ENCODE peak calls at places on chromosome 16, in six cellular contexts. One of them, this sample, is unnamed.

GRCh38 chr16:31267332-31268032 is 7.7 kb downstream of the ITGAM start:
- DNase-seq in NCI-H226: no peak
- DNase-seq in C1 segment of cervical spinal cord: no peak
- DNase-seq in AG04450: no peak
- DNase-seq in EL: peak
- DNase-seq in fibroblast of pulmonary artery: no peak
- DNase-seq in this sample: no peak

GRCh38 chr16:70162041-70162451 is 11.5 kb upstream of the CLEC18C start:
- DNase-seq in NCI-H226: no peak
- DNase-seq in EL: peak
- DNase-seq in AG04450: peak
- DNase-seq in C1 segment of cervical spinal cord: no peak
- DNase-seq in fibroblast of pulmonary artery: peak
- DNase-seq in this sample: peak

GRCh38 chr16:23692190-23692837 is 13.6 kb downstream of the PLK1 start:
- DNase-seq in C1 segment of cervical spinal cord: no peak
- DNase-seq in EL: no peak
- DNase-seq in fibroblast of pulmonary artery: no peak
- DNase-seq in AG04450: no peak
- DNase-seq in NCI-H226: no peak
- DNase-seq in this sample: no peak

GRCh38 chr16:10678655-10679054 is 16.1 kb downstream of the TEKT5 start:
- DNase-seq in EL: no peak
- DNase-seq in NCI-H226: no peak
- DNase-seq in fibroblast of pulmonary artery: no peak
- DNase-seq in AG04450: no peak
- DNase-seq in C1 segment of cervical spinal cord: no peak
- DNase-seq in this sample: no peak

GRCh38 chr16:80825365-80825758 is 21.0 kb upstream of the CDYL2 start:
- DNase-seq in fibroblast of pulmonary artery: no peak
- DNase-seq in EL: no peak
- DNase-seq in NCI-H226: no peak
- DNase-seq in AG04450: no peak
- DNase-seq in C1 segment of cervical spinal cord: no peak
- DNase-seq in this sample: no peak

GRCh38 chr16:76749780-76750375 is 441.1 kb upstream of the MON1B start:
- DNase-seq in EL: no peak
- DNase-seq in NCI-H226: no peak
- DNase-seq in AG04450: no peak
- DNase-seq in C1 segment of cervical spinal cord: no peak
- DNase-seq in fibroblast of pulmonary artery: no peak
- DNase-seq in this sample: no peak

GRCh38 chr16:13110124-13110796 is 208.9 kb downstream of the SHISA9 start:
- DNase-seq in AG04450: no peak
- DNase-seq in EL: no peak
- DNase-seq in fibroblast of pulmonary artery: no peak
- DNase-seq in NCI-H226: no peak
- DNase-seq in C1 segment of cervical spinal cord: no peak
- DNase-seq in this sample: peak

GRCh38 chr16:86791287-86792074 is 213.1 kb downstream of the FOXL1 start:
- DNase-seq in C1 segment of cervical spinal cord: no peak
- DNase-seq in fibroblast of pulmonary artery: no peak
- DNase-seq in NCI-H226: no peak
- DNase-seq in AG04450: no peak
- DNase-seq in EL: no peak
- DNase-seq in this sample: no peak

GRCh38 chr16:12417830-12418229 is 385.9 kb downstream of the CPPED1 start:
- DNase-seq in C1 segment of cervical spinal cord: no peak
- DNase-seq in AG04450: no peak
- DNase-seq in NCI-H226: no peak
- DNase-seq in fibroblast of pulmonary artery: peak
- DNase-seq in EL: no peak
- DNase-seq in this sample: no peak

GRCh38 chr16:11636172-11636721 is 32.0 kb upstream of the SNN start:
- DNase-seq in AG04450: no peak
- DNase-seq in NCI-H226: no peak
- DNase-seq in EL: no peak
- DNase-seq in C1 segment of cervical spinal cord: no peak
- DNase-seq in fibroblast of pulmonary artery: no peak
- DNase-seq in this sample: no peak

GRCh38 chr16:83692224-83692623 is 115.6 kb upstream of the HSBP1 start:
- DNase-seq in EL: no peak
- DNase-seq in AG04450: no peak
- DNase-seq in C1 segment of cervical spinal cord: no peak
- DNase-seq in fibroblast of pulmonary artery: no peak
- DNase-seq in NCI-H226: no peak
- DNase-seq in this sample: no peak

GRCh38 chr16:71441348-71441781 is 489 bp downstream of the TLE7 start:
- DNase-seq in EL: peak
- DNase-seq in fibroblast of pulmonary artery: no peak
- DNase-seq in C1 segment of cervical spinal cord: no peak
- DNase-seq in NCI-H226: no peak
- DNase-seq in AG04450: no peak
- DNase-seq in this sample: no peak

GRCh38 chr16:88806491-88807111 is 3.0 kb downstream of the CDT1 start:
- DNase-seq in C1 segment of cervical spinal cord: no peak
- DNase-seq in NCI-H226: no peak
- DNase-seq in fibroblast of pulmonary artery: no peak
- DNase-seq in AG04450: no peak
- DNase-seq in EL: no peak
- DNase-seq in this sample: no peak

GRCh38 chr16:57277586-57277985 is 6.9 kb downstream of the PLLP start:
- DNase-seq in C1 segment of cervical spinal cord: no peak
- DNase-seq in AG04450: no peak
- DNase-seq in NCI-H226: peak
- DNase-seq in EL: peak
- DNase-seq in fibroblast of pulmonary artery: peak
- DNase-seq in this sample: peak

GRCh38 chr16:30439720-30440348 is 5.8 kb downstream of the SEPHS2 start:
- DNase-seq in NCI-H226: no peak
- DNase-seq in EL: no peak
- DNase-seq in AG04450: no peak
- DNase-seq in C1 segment of cervical spinal cord: no peak
- DNase-seq in fibroblast of pulmonary artery: no peak
- DNase-seq in this sample: no peak

GRCh38 chr16:29784157-29784556 is 6.1 kb downstream of the ZG16 start:
- DNase-seq in C1 segment of cervical spinal cord: no peak
- DNase-seq in fibroblast of pulmonary artery: no peak
- DNase-seq in NCI-H226: no peak
- DNase-seq in EL: no peak
- DNase-seq in AG04450: no peak
- DNase-seq in this sample: no peak

GRCh38 chr16:9955677-9956076 is 226.6 kb downstream of the GRIN2A start:
- DNase-seq in AG04450: no peak
- DNase-seq in fibroblast of pulmonary artery: no peak
- DNase-seq in NCI-H226: no peak
- DNase-seq in C1 segment of cervical spinal cord: no peak
- DNase-seq in EL: no peak
- DNase-seq in this sample: no peak

GRCh38 chr16:88456356-88457292 is 3.5 kb downstream of the ZFPM1 start:
- DNase-seq in AG04450: no peak
- DNase-seq in C1 segment of cervical spinal cord: no peak
- DNase-seq in fibroblast of pulmonary artery: no peak
- DNase-seq in EL: no peak
- DNase-seq in NCI-H226: no peak
- DNase-seq in this sample: no peak

GRCh38 chr16:54430491-54431030 is 144.0 kb upstream of the IRX3 start:
- DNase-seq in EL: peak
- DNase-seq in NCI-H226: no peak
- DNase-seq in C1 segment of cervical spinal cord: no peak
- DNase-seq in AG04450: no peak
- DNase-seq in fibroblast of pulmonary artery: peak
- DNase-seq in this sample: peak

GRCh38 chr16:81864646-81865382 is 85.7 kb downstream of the PLCG2 start:
- DNase-seq in EL: no peak
- DNase-seq in NCI-H226: no peak
- DNase-seq in AG04450: no peak
- DNase-seq in fibroblast of pulmonary artery: no peak
- DNase-seq in C1 segment of cervical spinal cord: no peak
- DNase-seq in this sample: no peak

GRCh38 chr16:819336-819735 is 18.8 kb upstream of the GNG13 start:
- DNase-seq in AG04450: no peak
- DNase-seq in NCI-H226: no peak
- DNase-seq in fibroblast of pulmonary artery: no peak
- DNase-seq in EL: no peak
- DNase-seq in C1 segment of cervical spinal cord: no peak
- DNase-seq in this sample: no peak

GRCh38 chr16:76976101-76976500 is 214.9 kb upstream of the MON1B start:
- DNase-seq in EL: no peak
- DNase-seq in C1 segment of cervical spinal cord: no peak
- DNase-seq in fibroblast of pulmonary artery: no peak
- DNase-seq in NCI-H226: no peak
- DNase-seq in AG04450: no peak
- DNase-seq in this sample: no peak

GRCh38 chr16:51449441-51449840 is 298.4 kb upstream of the SALL1 start:
- DNase-seq in NCI-H226: no peak
- DNase-seq in AG04450: no peak
- DNase-seq in C1 segment of cervical spinal cord: no peak
- DNase-seq in fibroblast of pulmonary artery: no peak
- DNase-seq in EL: no peak
- DNase-seq in this sample: no peak

GRCh38 chr16:56401482-56401881 is 23.9 kb downstream of the AMFR start:
- DNase-seq in C1 segment of cervical spinal cord: no peak
- DNase-seq in fibroblast of pulmonary artery: no peak
- DNase-seq in NCI-H226: no peak
- DNase-seq in EL: no peak
- DNase-seq in AG04450: no peak
- DNase-seq in this sample: no peak

GRCh38 chr16:79589495-79590134 is 10.9 kb downstream of the MAF start:
- DNase-seq in NCI-H226: no peak
- DNase-seq in EL: no peak
- DNase-seq in AG04450: no peak
- DNase-seq in fibroblast of pulmonary artery: no peak
- DNase-seq in C1 segment of cervical spinal cord: no peak
- DNase-seq in this sample: no peak

GRCh38 chr16:80065565-80065964 is 465.0 kb upstream of the MAF start:
- DNase-seq in EL: no peak
- DNase-seq in NCI-H226: no peak
- DNase-seq in AG04450: no peak
- DNase-seq in fibroblast of pulmonary artery: no peak
- DNase-seq in C1 segment of cervical spinal cord: no peak
- DNase-seq in this sample: no peak

GRCh38 chr16:1194665-1195392 is 30.2 kb downstream of the TPSG1 start:
- DNase-seq in C1 segment of cervical spinal cord: no peak
- DNase-seq in EL: no peak
- DNase-seq in fibroblast of pulmonary artery: no peak
- DNase-seq in NCI-H226: no peak
- DNase-seq in AG04450: no peak
- DNase-seq in this sample: no peak

GRCh38 chr16:4935231-4935855 is 1.6 kb downstream of the PPL start:
- DNase-seq in C1 segment of cervical spinal cord: no peak
- DNase-seq in NCI-H226: peak
- DNase-seq in AG04450: no peak
- DNase-seq in fibroblast of pulmonary artery: peak
- DNase-seq in EL: peak
- DNase-seq in this sample: peak